ENCODE peak calls at places on chromosomes 16 and 17, in five cellular contexts. One of them, this sample, is unnamed.

GRCh38 chr16:65524997-65525396 is 403.1 kb upstream of the CDH11 start:
- DNase-seq in stomach: no peak
- DNase-seq in lower leg skin: no peak
- DNase-seq in adrenal gland: no peak
- DNase-seq in tibial nerve: no peak
- DNase-seq in this sample: no peak

GRCh38 chr16:67277999-67278772 is 1.1 kb upstream of the PLEKHG4 start:
- DNase-seq in stomach: no peak
- DNase-seq in lower leg skin: no peak
- DNase-seq in adrenal gland: peak; percentile 78
- DNase-seq in tibial nerve: no peak
- DNase-seq in this sample: no peak

GRCh38 chr16:12157510-12158093 is 181.1 kb downstream of the SNX29 start:
- DNase-seq in stomach: no peak
- DNase-seq in lower leg skin: no peak
- DNase-seq in adrenal gland: no peak
- DNase-seq in tibial nerve: no peak
- DNase-seq in this sample: no peak

GRCh38 chr17:1905190-1905919 is 75.5 kb downstream of the RPA1 start:
- DNase-seq in stomach: no peak
- DNase-seq in lower leg skin: no peak
- DNase-seq in adrenal gland: no peak
- DNase-seq in tibial nerve: no peak
- DNase-seq in this sample: no peak

GRCh38 chr17:40490289-40490853 is 11.1 kb downstream of the TNS4 start:
- DNase-seq in stomach: no peak
- DNase-seq in lower leg skin: peak; percentile 93
- DNase-seq in adrenal gland: no peak
- DNase-seq in tibial nerve: peak; percentile 75
- DNase-seq in this sample: peak; percentile 12

GRCh38 chr17:79981090-79981489 is 54.6 kb downstream of the TBC1D16 start:
- DNase-seq in stomach: no peak
- DNase-seq in lower leg skin: peak; percentile 61
- DNase-seq in adrenal gland: no peak
- DNase-seq in tibial nerve: no peak
- DNase-seq in this sample: no peak

GRCh38 chr16:57299009-57299718 is 14.7 kb upstream of the PLLP start:
- DNase-seq in stomach: peak; percentile 40
- DNase-seq in lower leg skin: peak; percentile 93
- DNase-seq in adrenal gland: no peak
- DNase-seq in tibial nerve: no peak
- DNase-seq in this sample: no peak

GRCh38 chr16:67541391-67542263 is 13.0 kb downstream of the RIPOR1 start:
- DNase-seq in stomach: no peak
- DNase-seq in lower leg skin: no peak
- DNase-seq in adrenal gland: peak; percentile 72
- DNase-seq in tibial nerve: no peak
- DNase-seq in this sample: no peak

GRCh38 chr16:56657555-56658430 is at the start of gene MT1F:
- DNase-seq in stomach: peak; percentile 98
- DNase-seq in lower leg skin: peak; percentile 97
- DNase-seq in adrenal gland: peak; percentile 96
- DNase-seq in tibial nerve: peak; percentile 49
- DNase-seq in this sample: peak; percentile 33

GRCh38 chr17:45243750-45244149 is 18.1 kb downstream of the SPATA32 start:
- DNase-seq in stomach: peak; percentile 80
- DNase-seq in lower leg skin: no peak
- DNase-seq in adrenal gland: no peak
- DNase-seq in tibial nerve: no peak
- DNase-seq in this sample: no peak

GRCh38 chr16:64339052-64339770 is 782.7 kb downstream of the CDH11 start:
- DNase-seq in stomach: no peak
- DNase-seq in lower leg skin: no peak
- DNase-seq in adrenal gland: no peak
- DNase-seq in tibial nerve: no peak
- DNase-seq in this sample: no peak

GRCh38 chr17:44216173-44216572 is 3.3 kb downstream of the UBTF start:
- DNase-seq in stomach: no peak
- DNase-seq in lower leg skin: no peak
- DNase-seq in adrenal gland: no peak
- DNase-seq in tibial nerve: no peak
- DNase-seq in this sample: no peak

GRCh38 chr16:78748471-78748929 is 649.0 kb downstream of the WWOX start:
- DNase-seq in stomach: no peak
- DNase-seq in lower leg skin: no peak
- DNase-seq in adrenal gland: no peak
- DNase-seq in tibial nerve: no peak
- DNase-seq in this sample: no peak

GRCh38 chr16:71373073-71373472 is 14.6 kb downstream of the CALB2 start:
- DNase-seq in stomach: no peak
- DNase-seq in lower leg skin: no peak
- DNase-seq in adrenal gland: peak; percentile 21
- DNase-seq in tibial nerve: no peak
- DNase-seq in this sample: no peak

GRCh38 chr17:4747847-4748246 is 8.1 kb upstream of the CXCL16 start:
- DNase-seq in stomach: no peak
- DNase-seq in lower leg skin: no peak
- DNase-seq in adrenal gland: peak; percentile 47
- DNase-seq in tibial nerve: no peak
- DNase-seq in this sample: no peak
- TF ChIP-seq POLR2A in stomach: no peak
- TF ChIP-seq POLR2A in lower leg skin: no peak
- TF ChIP-seq POLR2A in adrenal gland: no peak
- TF ChIP-seq POLR2A in tibial nerve: no peak
- TF ChIP-seq POLR2A in this sample: no peak

GRCh38 chr17:4968916-4969550 is 1.4 kb upstream of the SPAG7 start:
- DNase-seq in stomach: no peak
- DNase-seq in lower leg skin: no peak
- DNase-seq in adrenal gland: peak; percentile 72
- DNase-seq in tibial nerve: no peak
- DNase-seq in this sample: peak; percentile 67

GRCh38 chr17:4966844-4967538 is 626 bp downstream of the SPAG7 start:
- DNase-seq in stomach: peak; percentile 98
- DNase-seq in lower leg skin: peak; percentile 99
- DNase-seq in adrenal gland: peak; percentile 100
- DNase-seq in tibial nerve: peak; percentile 96
- DNase-seq in this sample: peak; percentile 99

GRCh38 chr17:4967539-4968165 is at the start of gene SPAG7:
- DNase-seq in stomach: peak; percentile 96
- DNase-seq in lower leg skin: peak; percentile 99
- DNase-seq in adrenal gland: peak; percentile 95
- DNase-seq in tibial nerve: peak; percentile 89
- DNase-seq in this sample: peak; percentile 99

GRCh38 chr17:4969551-4970231 is 2.1 kb upstream of the SPAG7 start:
- DNase-seq in stomach: no peak
- DNase-seq in lower leg skin: no peak
- DNase-seq in adrenal gland: peak; percentile 72
- DNase-seq in tibial nerve: no peak
- DNase-seq in this sample: no peak

GRCh38 chr17:4968166-4968915 is 724 bp upstream of the SPAG7 start:
- DNase-seq in stomach: no peak
- DNase-seq in lower leg skin: peak; percentile 91
- DNase-seq in adrenal gland: peak; percentile 82
- DNase-seq in tibial nerve: no peak
- DNase-seq in this sample: no peak
- TF ChIP-seq POLR2A in stomach: no peak
- TF ChIP-seq POLR2A in lower leg skin: no peak
- TF ChIP-seq POLR2A in adrenal gland: no peak
- TF ChIP-seq POLR2A in tibial nerve: no peak
- TF ChIP-seq POLR2A in this sample: no peak

DNA sequence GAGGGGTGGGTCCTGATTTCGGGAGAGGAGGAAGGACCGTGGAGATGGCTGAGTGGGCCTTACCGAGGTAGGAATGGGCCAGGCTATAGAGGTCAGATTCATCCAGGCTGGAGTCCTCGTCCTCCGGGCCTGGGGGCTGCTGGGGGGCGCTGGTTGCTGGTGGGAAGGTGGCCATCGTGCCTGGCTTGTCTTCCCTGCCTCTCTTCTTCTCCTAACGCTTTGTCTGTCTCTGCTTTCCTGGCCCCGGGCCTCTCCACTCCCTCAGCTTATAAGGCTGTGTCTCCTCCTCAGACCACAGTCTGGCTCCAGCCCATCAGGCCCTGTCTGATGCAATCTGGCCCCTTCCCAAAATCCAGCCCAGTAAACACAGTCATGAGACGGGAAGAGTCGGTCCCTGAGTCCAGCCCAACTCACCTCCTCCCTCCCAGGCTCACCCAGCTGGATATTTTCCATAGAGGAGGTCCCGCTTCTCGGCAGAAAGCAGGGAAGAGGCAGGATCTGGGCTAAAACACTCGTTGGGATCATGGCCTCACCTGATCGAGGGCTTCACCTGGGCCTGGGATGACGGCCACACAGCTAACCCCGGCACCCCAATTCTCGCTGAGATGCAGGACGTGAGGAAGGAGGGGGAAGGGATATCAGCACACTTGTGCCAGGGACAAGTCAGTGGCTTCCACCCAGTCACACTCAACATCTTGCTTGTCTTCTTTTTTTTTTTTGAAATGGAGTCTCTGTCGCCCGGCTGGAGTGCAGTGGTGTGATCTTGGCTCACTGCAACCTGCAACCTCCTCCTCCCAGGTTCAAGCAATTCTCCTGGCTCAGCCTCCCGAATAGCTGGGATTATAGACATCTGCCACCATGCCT is at the start of gene NUPR1:
- DNase-seq in stomach: peak; percentile 95
- DNase-seq in lower leg skin: peak; percentile 99
- DNase-seq in adrenal gland: peak; percentile 98
- DNase-seq in tibial nerve: peak; percentile 97
- DNase-seq in this sample: no peak
- TF ChIP-seq POLR2A in stomach: peak; percentile 70
- TF ChIP-seq POLR2A in lower leg skin: no peak
- TF ChIP-seq POLR2A in adrenal gland: peak; percentile 95
- TF ChIP-seq POLR2A in tibial nerve: peak; percentile 64
- TF ChIP-seq POLR2A in this sample: no peak

GRCh38 chr17:75103601-75104554 is 5.9 kb upstream of the ARMC7 start:
- DNase-seq in stomach: no peak
- DNase-seq in lower leg skin: no peak
- DNase-seq in adrenal gland: no peak
- DNase-seq in tibial nerve: no peak
- DNase-seq in this sample: no peak

GRCh38 chr17:75109047-75109406 is 742 bp upstream of the ARMC7 start:
- DNase-seq in stomach: no peak
- DNase-seq in lower leg skin: no peak
- DNase-seq in adrenal gland: no peak
- DNase-seq in tibial nerve: no peak
- DNase-seq in this sample: no peak

GRCh38 chr17:75108193-75108592 is 1.6 kb upstream of the ARMC7 start:
- DNase-seq in stomach: no peak
- DNase-seq in lower leg skin: no peak
- DNase-seq in adrenal gland: no peak
- DNase-seq in tibial nerve: no peak
- DNase-seq in this sample: no peak

GRCh38 chr17:75102385-75102821 is 7.4 kb upstream of the ARMC7 start:
- DNase-seq in stomach: no peak
- DNase-seq in lower leg skin: no peak
- DNase-seq in adrenal gland: no peak
- DNase-seq in tibial nerve: no peak
- DNase-seq in this sample: no peak

GRCh38 chr17:75105269-75106080 is 4.3 kb upstream of the ARMC7 start:
- DNase-seq in stomach: peak; percentile 85
- DNase-seq in lower leg skin: no peak
- DNase-seq in adrenal gland: peak; percentile 50
- DNase-seq in tibial nerve: no peak
- DNase-seq in this sample: peak; percentile 60
- TF ChIP-seq POLR2A in stomach: no peak
- TF ChIP-seq POLR2A in lower leg skin: no peak
- TF ChIP-seq POLR2A in adrenal gland: no peak
- TF ChIP-seq POLR2A in tibial nerve: no peak
- TF ChIP-seq POLR2A in this sample: no peak

DNA sequence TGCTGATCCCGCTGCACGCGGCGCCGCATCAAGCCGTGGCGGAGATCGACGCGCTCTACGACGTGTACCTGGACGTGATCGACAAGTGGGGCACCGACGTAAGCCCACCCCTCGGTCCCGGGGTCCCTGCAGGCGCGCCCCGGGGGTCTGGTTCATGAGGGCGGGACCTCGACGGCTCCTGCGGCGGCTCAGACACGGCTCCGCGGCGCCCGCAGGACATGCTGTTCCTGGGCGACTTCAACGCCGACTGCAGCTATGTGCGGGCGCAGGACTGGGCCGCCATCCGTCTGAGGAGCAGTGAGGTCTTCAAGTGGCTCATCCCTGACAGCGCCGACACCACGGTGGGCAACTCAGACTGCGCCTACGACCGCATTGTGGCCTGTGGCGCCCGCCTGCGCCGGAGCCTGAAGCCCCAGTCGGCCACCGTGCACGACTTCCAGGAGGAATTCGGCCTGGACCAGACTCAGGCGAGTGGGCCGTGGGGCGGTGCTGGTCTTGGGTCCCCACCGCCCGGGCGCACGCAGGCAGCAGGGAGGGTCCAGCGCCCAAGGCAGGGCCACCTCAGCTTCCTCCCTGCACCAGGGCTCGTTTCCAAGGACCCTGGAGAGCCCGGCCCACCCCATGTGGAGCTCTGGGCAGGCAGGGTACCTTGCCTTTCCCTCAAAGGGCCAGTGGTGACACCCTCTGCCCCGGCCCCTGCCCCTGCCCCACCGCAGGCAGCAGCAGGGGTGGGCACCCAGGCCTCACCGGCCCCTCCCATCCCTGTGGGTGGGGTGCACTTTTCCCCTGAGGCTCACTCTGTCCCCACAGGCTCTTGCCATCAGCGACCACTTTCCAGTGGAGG is 1.5 kb downstream of the DNASE1L2 start:
- DNase-seq in stomach: no peak
- DNase-seq in lower leg skin: no peak
- DNase-seq in adrenal gland: no peak
- DNase-seq in tibial nerve: no peak
- DNase-seq in this sample: no peak
- TF ChIP-seq POLR2A in stomach: no peak
- TF ChIP-seq POLR2A in lower leg skin: no peak
- TF ChIP-seq POLR2A in adrenal gland: no peak
- TF ChIP-seq POLR2A in tibial nerve: no peak
- TF ChIP-seq POLR2A in this sample: no peak

GRCh38 chr16:71540-72341 is 690 bp downstream of the RHBDF1 start:
- DNase-seq in stomach: peak; percentile 57
- DNase-seq in lower leg skin: peak; percentile 96
- DNase-seq in adrenal gland: no peak
- DNase-seq in tibial nerve: peak; percentile 86
- DNase-seq in this sample: no peak
- TF ChIP-seq POLR2A in stomach: no peak
- TF ChIP-seq POLR2A in lower leg skin: no peak
- TF ChIP-seq POLR2A in adrenal gland: no peak
- TF ChIP-seq POLR2A in tibial nerve: no peak
- TF ChIP-seq POLR2A in this sample: no peak